ENCODE peak calls at places on chromosomes 11 and 22, in ten cellular contexts. L is C1 segment of cervical spinal cord; V is stimulated activated CD8-positive, alpha-beta memory T cell treated with anti-CD3 and anti-CD28 coated beads, Interleukin-4, amount 100 ng/mL, for 24 hours; J is Calu3; O is CD8-positive, alpha-beta memory T cell; D is brain microvascular endothelial cell; W is EH; A is astrocyte; X is activated T-cell treated with anti-CD3 and anti-CD28 coated beads for 48 hours; Z is substantia nigra. P is an unnamed sample.

GRCh38 chr11:8608646-8609045 is 14.6 kb upstream of the STK33 start:
- DNase-seq in L (no peak), V (no peak), J (no peak), O (no peak), D (peak), W (peak), A (peak), X (no peak), Z (no peak), P (no peak)

GRCh38 chr11:7597620-7598019 is 75.7 kb downstream of the CYB5R2 start:
- DNase-seq in L (no peak), V (no peak), J (peak), O (no peak), D (no peak), W (no peak), A (no peak), X (no peak), Z (no peak), P (no peak)

GRCh38 chr11:90321018-90321417 is 98.2 kb upstream of the CHORDC1 start:
- DNase-seq in L (no peak), V (no peak), J (no peak), O (no peak), D (no peak), W (no peak), A (no peak), X (no peak), Z (no peak), P (no peak)

GRCh38 chr11:65782816-65783228 is 2.0 kb upstream of the AP5B1 start:
- DNase-seq in L (no peak), V (no peak), J (no peak), O (no peak), D (no peak), W (no peak), A (no peak), X (no peak), Z (no peak), P (no peak)

GRCh38 chr22:28582806-28583205 is 96.8 kb downstream of the TTC28 start:
- DNase-seq in L (no peak), V (no peak), J (no peak), O (no peak), D (peak), W (peak), A (peak), X (no peak), Z (no peak), P (no peak)

GRCh38 chr11:121514401-121514981 is 61.7 kb upstream of the SORL1-AS1 start:
- DNase-seq in L (no peak), V (no peak), J (no peak), O (no peak), D (no peak), W (no peak), A (no peak), X (no peak), Z (no peak), P (no peak)

GRCh38 chr11:60847281-60847680 is 5.4 kb downstream of the CCDC86 start:
- DNase-seq in L (no peak), V (no peak), J (no peak), O (no peak), D (no peak), W (no peak), A (no peak), X (no peak), Z (no peak), P (no peak)

GRCh38 chr11:80307676-80308075 is 866.8 kb upstream of the TENM4 start:
- DNase-seq in L (no peak), V (no peak), J (no peak), O (no peak), D (no peak), W (no peak), A (peak), X (no peak), Z (no peak), P (no peak)

GRCh38 chr22:23578306-23578705 is 1.8 kb downstream of the IGLL1 start:
- DNase-seq in L (no peak), V (no peak), J (no peak), O (no peak), D (no peak), W (no peak), A (no peak), X (no peak), Z (no peak), P (no peak)

GRCh38 chr11:118820412-118821357 is 29.7 kb upstream of the DDX6 start:
- DNase-seq in L (peak), V (no peak), J (peak), O (no peak), D (no peak), W (no peak), A (peak), X (no peak), Z (peak), P (peak)

GRCh38 chr11:130206141-130206540 is 46.6 kb downstream of the ST14 start:
- DNase-seq in L (no peak), V (no peak), J (no peak), O (no peak), D (no peak), W (no peak), A (no peak), X (no peak), Z (no peak), P (no peak)

GRCh38 chr22:42983470-42983869 is 31.5 kb downstream of the PACSIN2 start:
- DNase-seq in L (no peak), V (no peak), J (no peak), O (no peak), D (no peak), W (no peak), A (no peak), X (no peak), Z (no peak), P (no peak)

GRCh38 chr11:117748771-117749540 is 48.1 kb downstream of the DSCAML1 start:
- DNase-seq in L (no peak), V (no peak), J (no peak), O (no peak), D (no peak), W (no peak), A (no peak), X (no peak), Z (no peak), P (no peak)

GRCh38 chr11:20342347-20343279 is 20.9 kb upstream of the HTATIP2 start:
- DNase-seq in L (no peak), V (no peak), J (no peak), O (no peak), D (no peak), W (no peak), A (no peak), X (no peak), Z (peak), P (no peak)

GRCh38 chr22:43088979-43089717 is at the start of gene TTLL1:
- DNase-seq in L (peak), V (peak), J (peak), O (peak), D (peak), W (peak), A (peak), X (peak), Z (peak), P (peak)

GRCh38 chr11:64583296-64584262 is 7.4 kb upstream of the SLC22A12 start:
- DNase-seq in L (no peak), V (no peak), J (no peak), O (no peak), D (no peak), W (peak), A (no peak), X (no peak), Z (peak), P (no peak)

GRCh38 chr11:28529540-28530410 is 421.6 kb downstream of the METTL15 start:
- DNase-seq in L (no peak), V (no peak), J (peak), O (no peak), D (peak), W (peak), A (peak), X (no peak), Z (no peak), P (peak)

GRCh38 chr11:107218123-107219084 is 200.1 kb upstream of the GUCY1A2 start:
- DNase-seq in L (no peak), V (no peak), J (no peak), O (no peak), D (no peak), W (no peak), A (no peak), X (no peak), Z (no peak), P (no peak)

GRCh38 chr11:111520565-111520964 is 6.0 kb downstream of the HOATZ start:
- DNase-seq in L (no peak), V (no peak), J (no peak), O (no peak), D (peak), W (peak), A (peak), X (no peak), Z (no peak), P (no peak)

GRCh38 chr11:128775513-128775912 is 81.6 kb downstream of the FLI1 start:
- DNase-seq in L (no peak), V (no peak), J (no peak), O (no peak), D (peak), W (no peak), A (peak), X (no peak), Z (no peak), P (no peak)

GRCh38 chr22:50674606-50675552 is 2.3 kb downstream of the SHANK3 start:
- DNase-seq in L (no peak), V (no peak), J (peak), O (no peak), D (no peak), W (no peak), A (no peak), X (no peak), Z (no peak), P (peak)

GRCh38 chr11:59141673-59142460 is 789 bp upstream of the FAM111A start:
- DNase-seq in L (no peak), V (no peak), J (no peak), O (no peak), D (no peak), W (peak), A (peak), X (no peak), Z (no peak), P (no peak)

GRCh38 chr11:44446996-44447771 is 118.3 kb upstream of the CD82 start:
- DNase-seq in L (no peak), V (no peak), J (no peak), O (no peak), D (no peak), W (no peak), A (no peak), X (no peak), Z (no peak), P (no peak)

GRCh38 chr11:128745296-128746183 is 51.7 kb downstream of the FLI1 start:
- DNase-seq in L (no peak), V (no peak), J (no peak), O (no peak), D (no peak), W (peak), A (peak), X (no peak), Z (no peak), P (no peak)

GRCh38 chr11:61080986-61081590 is 21.2 kb upstream of the CD5 start:
- DNase-seq in L (no peak), V (no peak), J (no peak), O (no peak), D (no peak), W (no peak), A (no peak), X (no peak), Z (no peak), P (no peak)

GRCh38 chr22:23522642-23523251 is 57.3 kb downstream of the IGLL1 start:
- DNase-seq in L (no peak), V (no peak), J (peak), O (no peak), D (no peak), W (peak), A (no peak), X (no peak), Z (no peak), P (no peak)

GRCh38 chr11:67118059-67118766 is 850 bp upstream of the KDM2A start:
- DNase-seq in L (no peak), V (peak), J (peak), O (peak), D (no peak), W (peak), A (no peak), X (peak), Z (peak), P (no peak)